ENCODE peak calls at places on chromosomes 12 and 14, in seven cellular contexts. Q, K, X, N, F, O and G are unnamed samples.

GRCh38 chr12:54416908-54417603 is 2.0 kb downstream of the ITGA5 start:
- DNase-seq in Q (no peak), K (no peak), X (no peak), N (peak; percentile 51), F (no peak), O (no peak), G (no peak)

GRCh38 chr12:114777052-114777451 is 93.1 kb upstream of the TBX3 start:
- DNase-seq in Q (no peak), K (no peak), X (no peak), N (no peak), F (no peak), O (no peak), G (no peak)

GRCh38 chr12:78321696-78322095 is 491.0 kb downstream of the NAV3 start:
- DNase-seq in Q (no peak), K (no peak), X (no peak), N (no peak), F (no peak), O (no peak), G (no peak)

GRCh38 chr12:70354777-70355176 is 11.3 kb upstream of the KCNMB4 start:
- DNase-seq in Q (no peak), K (no peak), X (no peak), N (no peak), F (no peak), O (no peak), G (no peak)

GRCh38 chr12:52867636-52868035 is 18.8 kb upstream of the KRT78 start:
- DNase-seq in Q (no peak), K (no peak), X (no peak), N (no peak), F (no peak), O (no peak), G (no peak)

GRCh38 chr14:32382704-32383103 is 53.6 kb downstream of the AKAP6 start:
- DNase-seq in Q (no peak), K (no peak), X (no peak), N (no peak), F (no peak), O (peak; percentile 34), G (no peak)

GRCh38 chr12:131991816-131992430 is 42.2 kb downstream of the EP400 start:
- DNase-seq in Q (no peak), K (no peak), X (peak; percentile 40), N (no peak), F (no peak), O (no peak), G (no peak)

GRCh38 chr14:51865953-51866747 is 5.7 kb downstream of the GNG2 start:
- DNase-seq in Q (no peak), K (no peak), X (no peak), N (no peak), F (no peak), O (no peak), G (no peak)

GRCh38 chr14:33693237-33693636 is 257.6 kb downstream of the EGLN3 start:
- DNase-seq in Q (no peak), K (no peak), X (no peak), N (no peak), F (no peak), O (no peak), G (no peak)

GRCh38 chr12:105420659-105421240 is 90.3 kb downstream of the C12orf75 start:
- DNase-seq in Q (peak; percentile 45), K (peak; percentile 45), X (peak; percentile 83), N (peak; percentile 71), F (peak; percentile 7), O (peak; percentile 65), G (peak; percentile 85)

GRCh38 chr12:48717252-48717695 is 767 bp upstream of the CCNT1 start:
- DNase-seq in Q (no peak), K (no peak), X (no peak), N (no peak), F (peak; percentile 9), O (no peak), G (no peak)

GRCh38 chr12:132856581-132856980 is 27.9 kb upstream of the GOLGA3 start:
- DNase-seq in Q (no peak), K (no peak), X (no peak), N (no peak), F (no peak), O (no peak), G (no peak)

GRCh38 chr12:19830461-19830860 is 391.2 kb downstream of the AEBP2 start:
- DNase-seq in Q (no peak), K (no peak), X (no peak), N (no peak), F (no peak), O (no peak), G (no peak)

DNA sequence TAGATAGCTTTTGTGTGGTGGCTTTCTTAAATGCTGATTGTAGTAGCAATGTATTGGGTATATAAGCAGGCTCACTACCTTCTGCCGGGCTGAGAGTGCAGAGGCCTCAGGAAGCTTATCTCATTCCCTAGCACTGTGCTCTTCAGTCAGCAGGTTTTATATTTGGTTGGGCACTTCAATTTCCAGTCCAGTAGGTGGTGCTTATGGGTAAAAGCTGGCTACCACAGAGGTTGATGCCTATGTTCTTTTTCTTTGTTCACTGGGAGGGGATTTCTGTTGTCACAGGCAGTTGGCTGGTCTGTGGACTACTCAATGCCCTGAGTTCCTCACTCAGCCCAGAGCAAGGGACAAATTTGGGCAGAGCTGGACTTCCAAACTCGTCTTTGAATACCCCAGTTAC is 43.0 kb upstream of the GLIPR1 start:
- DNase-seq in Q (peak; percentile 39), K (no peak), X (no peak), N (no peak), F (no peak), O (no peak), G (no peak)
- TF ChIP-seq JUND in Q (no peak), K (no peak), X (no peak), N (no peak), F (no peak), O (no peak), G (no peak)

GRCh38 chr12:88310666-88311065 is 168.6 kb downstream of the TMTC3 start:
- DNase-seq in Q (no peak), K (no peak), X (no peak), N (no peak), F (no peak), O (no peak), G (no peak)
- TF ChIP-seq JUND in Q (no peak), K (no peak), X (no peak), N (no peak), F (no peak), O (no peak), G (no peak)

GRCh38 chr14:94682061-94682516 is 69.9 kb downstream of the SERPINA3 start:
- DNase-seq in Q (no peak), K (no peak), X (no peak), N (no peak), F (no peak), O (no peak), G (no peak)

GRCh38 chr14:94680498-94681288 is 68.5 kb downstream of the SERPINA3 start:
- DNase-seq in Q (peak; percentile 84), K (no peak), X (no peak), N (no peak), F (no peak), O (no peak), G (no peak)

GRCh38 chr14:94679941-94680340 is 67.8 kb downstream of the SERPINA3 start:
- DNase-seq in Q (no peak), K (no peak), X (no peak), N (peak; percentile 11), F (no peak), O (peak; percentile 53), G (no peak)

GRCh38 chr14:94682736-94683135 is 70.5 kb downstream of the SERPINA3 start:
- DNase-seq in Q (no peak), K (no peak), X (no peak), N (no peak), F (no peak), O (no peak), G (no peak)

DNA sequence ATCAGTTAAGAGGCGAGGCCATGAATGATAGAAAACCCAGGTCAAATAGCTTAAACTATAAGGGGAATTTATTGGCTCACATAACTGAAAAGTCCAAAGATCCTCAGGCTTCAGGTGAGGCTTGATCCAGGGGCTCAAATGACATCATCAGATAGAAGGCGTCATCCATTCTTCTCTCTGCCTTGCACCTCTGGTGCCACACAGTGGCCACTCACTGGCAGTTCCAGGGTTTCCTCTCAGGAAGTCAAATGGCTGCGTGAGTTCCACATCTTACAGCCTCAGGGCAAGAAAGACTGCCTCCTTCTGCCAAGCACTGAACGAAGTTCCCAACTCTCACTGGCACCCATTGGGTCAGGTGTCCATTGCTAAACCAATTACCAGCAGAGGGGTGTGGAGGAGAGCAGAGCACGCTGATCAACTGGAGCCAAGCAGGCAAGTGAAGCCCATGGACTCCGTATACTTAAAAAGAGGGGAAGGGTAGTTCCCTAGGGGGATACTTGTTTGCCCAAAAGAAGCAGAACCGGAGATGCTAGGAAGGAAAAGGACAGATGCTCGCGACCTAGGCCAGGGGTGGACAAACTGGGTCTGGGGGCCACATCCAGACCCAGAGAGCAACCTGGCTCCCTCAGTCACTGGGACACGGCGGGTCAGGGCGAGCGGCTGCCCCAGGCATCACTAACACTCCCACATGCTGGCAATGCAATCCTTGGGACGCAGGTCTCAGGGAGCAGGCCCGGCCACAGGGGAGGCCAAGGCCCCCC is 69.3 kb downstream of the SERPINA3 start:
- DNase-seq in Q (peak; percentile 78), K (peak; percentile 74), X (no peak), N (peak; percentile 41), F (no peak), O (peak; percentile 59), G (peak; percentile 85)
- TF ChIP-seq JUND in Q (peak; percentile 93), K (no peak), X (peak; percentile 95), N (peak; percentile 75), F (no peak), O (no peak), G (no peak)

GRCh38 chr12:57524814-57525614 is 2.4 kb downstream of the MBD6 start:
- DNase-seq in Q (no peak), K (no peak), X (no peak), N (peak; percentile 44), F (no peak), O (no peak), G (no peak)

GRCh38 chr12:57522019-57522886 is at the start of gene MBD6:
- DNase-seq in Q (peak; percentile 89), K (peak; percentile 75), X (peak; percentile 89), N (no peak), F (peak; percentile 86), O (peak; percentile 98), G (peak; percentile 98)

GRCh38 chr12:57523706-57524614 is 1.3 kb downstream of the MBD6 start:
- DNase-seq in Q (no peak), K (no peak), X (no peak), N (no peak), F (no peak), O (no peak), G (no peak)

GRCh38 chr12:57521475-57522018 is 1.1 kb upstream of the MBD6 start:
- DNase-seq in Q (peak; percentile 72), K (no peak), X (peak; percentile 62), N (no peak), F (no peak), O (no peak), G (peak; percentile 58)

DNA sequence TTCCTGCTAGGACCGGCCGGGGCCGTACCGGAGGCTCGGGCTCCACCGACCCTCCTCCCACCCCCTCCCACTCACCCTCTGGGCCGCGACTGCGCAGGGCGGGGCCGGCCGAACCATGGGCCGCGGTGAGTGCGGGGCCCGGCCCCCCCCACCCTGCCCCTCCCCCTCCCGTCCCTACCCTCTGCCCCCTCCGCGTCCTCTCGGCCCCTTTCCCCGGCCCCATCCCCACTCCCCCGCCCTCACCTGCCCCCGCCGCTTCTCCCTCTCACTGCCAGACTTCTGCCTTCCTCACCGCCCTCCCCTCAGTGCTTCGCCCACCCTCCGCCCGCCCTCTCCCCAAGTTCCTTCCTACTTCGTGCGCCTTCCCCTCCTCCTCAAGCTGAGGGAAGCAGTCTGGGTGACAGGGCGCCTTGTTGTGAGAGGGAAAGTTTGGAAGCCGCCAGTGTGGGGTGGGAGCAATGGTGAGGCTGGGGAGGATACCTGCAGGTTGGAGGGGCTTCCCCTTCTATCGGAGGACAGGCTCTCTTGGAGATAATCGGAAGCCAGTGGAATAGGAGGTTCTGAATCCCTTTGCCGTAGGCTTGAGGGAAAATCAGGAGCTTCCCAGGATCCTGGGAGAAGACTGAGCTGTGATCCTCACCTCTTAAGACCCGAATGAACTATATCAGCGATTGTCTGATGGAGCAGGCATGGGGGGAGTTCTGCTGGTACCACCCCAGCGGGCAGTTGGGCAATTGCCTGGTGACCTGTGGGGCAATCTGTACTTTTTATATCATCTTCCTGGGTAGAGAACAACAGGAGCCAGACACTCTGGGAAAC is 472 bp downstream of the MBD6 start:
- DNase-seq in Q (no peak), K (no peak), X (peak; percentile 65), N (peak; percentile 92), F (no peak), O (no peak), G (no peak)
- TF ChIP-seq JUND in Q (no peak), K (no peak), X (no peak), N (no peak), F (no peak), O (no peak), G (no peak)